ENCODE peak calls at places on chromosomes 5 and 9, in five cellular contexts. One of them, this sample, is unnamed.
A peak's percentile ranks its signal among the peaks of the same experiment; 100 is the strongest.

GRCh38 chr9:130112244-130113151 is 58.8 kb downstream of the GPR107 start:
- DNase-seq in H9: no peak
- DNase-seq in neuronal stem cell: no peak
- DNase-seq in IMR-90: peak; percentile 27
- DNase-seq in mesendoderm: no peak
- DNase-seq in this sample: no peak

GRCh38 chr5:173327948-173328895 is at the start of gene STC2:
- DNase-seq in H9: peak; percentile 98
- DNase-seq in neuronal stem cell: peak; percentile 85
- DNase-seq in IMR-90: peak; percentile 94
- DNase-seq in mesendoderm: peak; percentile 99
- DNase-seq in this sample: peak; percentile 93

GRCh38 chr9:97567894-97568202 is 65.3 kb downstream of the TSTD2 start:
- DNase-seq in H9: peak; percentile 11
- DNase-seq in neuronal stem cell: no peak
- DNase-seq in IMR-90: no peak
- DNase-seq in mesendoderm: peak; percentile 26
- DNase-seq in this sample: peak; percentile 3

GRCh38 chr5:135185461-135186075 is 151.5 kb upstream of the PITX1 start:
- DNase-seq in H9: no peak
- DNase-seq in neuronal stem cell: no peak
- DNase-seq in IMR-90: peak; percentile 65
- DNase-seq in mesendoderm: peak; percentile 32
- DNase-seq in this sample: no peak

GRCh38 chr5:77935516-77936364 is 159.6 kb upstream of the TBCA start:
- DNase-seq in H9: no peak
- DNase-seq in neuronal stem cell: no peak
- DNase-seq in IMR-90: no peak
- DNase-seq in mesendoderm: no peak
- DNase-seq in this sample: no peak

GRCh38 chr9:121278535-121279169 is 10.7 kb downstream of the GSN start:
- DNase-seq in H9: peak; percentile 56
- DNase-seq in neuronal stem cell: no peak
- DNase-seq in IMR-90: peak; percentile 99
- DNase-seq in mesendoderm: peak; percentile 73
- DNase-seq in this sample: no peak

GRCh38 chr5:55432549-55432948 is 102.2 kb downstream of the PLPP1 start:
- DNase-seq in H9: no peak
- DNase-seq in neuronal stem cell: no peak
- DNase-seq in IMR-90: no peak
- DNase-seq in mesendoderm: no peak
- DNase-seq in this sample: no peak

GRCh38 chr5:175443514-175444059 is 395 bp downstream of the DRD1 start:
- DNase-seq in H9: no peak
- DNase-seq in neuronal stem cell: no peak
- DNase-seq in IMR-90: no peak
- DNase-seq in mesendoderm: peak; percentile 31
- DNase-seq in this sample: no peak

GRCh38 chr5:93164690-93165089 is 416.3 kb downstream of the NR2F1-AS1 start:
- DNase-seq in H9: no peak
- DNase-seq in neuronal stem cell: no peak
- DNase-seq in IMR-90: peak; percentile 75
- DNase-seq in mesendoderm: peak; percentile 48
- DNase-seq in this sample: no peak

GRCh38 chr9:36862206-36863145 is 171.6 kb downstream of the PAX5 start:
- DNase-seq in H9: peak; percentile 77
- DNase-seq in neuronal stem cell: no peak
- DNase-seq in IMR-90: peak; percentile 35
- DNase-seq in mesendoderm: peak; percentile 65
- DNase-seq in this sample: no peak

GRCh38 chr9:20447291-20447690 is 175.0 kb downstream of the MLLT3 start:
- DNase-seq in H9: no peak
- DNase-seq in neuronal stem cell: no peak
- DNase-seq in IMR-90: no peak
- DNase-seq in mesendoderm: no peak
- DNase-seq in this sample: no peak

GRCh38 chr9:7216004-7216821 is 458.4 kb downstream of the KDM4C start:
- DNase-seq in H9: no peak
- DNase-seq in neuronal stem cell: no peak
- DNase-seq in IMR-90: peak; percentile 7
- DNase-seq in mesendoderm: peak; percentile 21
- DNase-seq in this sample: no peak

DNA sequence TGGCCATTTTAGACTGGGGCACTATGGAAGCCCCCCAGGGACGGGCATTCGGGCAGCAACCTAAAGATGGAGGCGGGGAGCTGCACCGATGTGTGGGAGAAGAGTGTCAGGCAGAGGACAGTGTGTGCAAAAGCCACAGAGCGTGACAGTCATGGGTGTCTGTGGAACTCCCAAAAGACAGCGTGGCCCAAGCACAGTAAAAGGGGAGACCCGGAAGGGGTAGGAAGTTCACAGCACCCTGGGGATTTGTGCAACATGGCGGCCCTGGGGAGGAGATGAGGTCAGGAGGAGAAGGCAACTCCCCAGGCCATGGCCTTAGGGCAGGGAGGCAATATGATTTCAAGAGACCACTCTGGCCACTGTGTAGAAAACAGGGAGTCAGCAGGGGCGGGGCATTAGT is 38.9 kb upstream of the FGF1 start:
- DNase-seq in H9: peak; percentile 15
- DNase-seq in neuronal stem cell: no peak
- DNase-seq in IMR-90: no peak
- DNase-seq in mesendoderm: no peak
- DNase-seq in this sample: no peak
- H2AK5ac ChIP-seq in H9: no peak overlapping the region
- H2AK5ac ChIP-seq in neuronal stem cell: peak overlapping the region; percentile 41
- H2AK5ac ChIP-seq in IMR-90: peak overlapping the region; percentile 92
- H2AK5ac ChIP-seq in mesendoderm: no peak overlapping the region
- H2AK5ac ChIP-seq in this sample: no peak overlapping the region

GRCh38 chr5:1502737-1503120 is 21.0 kb downstream of the LPCAT1 start:
- DNase-seq in H9: no peak
- DNase-seq in neuronal stem cell: no peak
- DNase-seq in IMR-90: no peak
- DNase-seq in mesendoderm: no peak
- DNase-seq in this sample: no peak

GRCh38 chr5:1500411-1501091 is 23.2 kb downstream of the LPCAT1 start:
- DNase-seq in H9: no peak
- DNase-seq in neuronal stem cell: no peak
- DNase-seq in IMR-90: no peak
- DNase-seq in mesendoderm: no peak
- DNase-seq in this sample: no peak

GRCh38 chr5:1503301-1504243 is 20.2 kb downstream of the LPCAT1 start:
- DNase-seq in H9: no peak
- DNase-seq in neuronal stem cell: no peak
- DNase-seq in IMR-90: peak; percentile 28
- DNase-seq in mesendoderm: no peak
- DNase-seq in this sample: no peak

GRCh38 chr5:1501372-1502045 is 22.3 kb downstream of the LPCAT1 start:
- DNase-seq in H9: no peak
- DNase-seq in neuronal stem cell: no peak
- DNase-seq in IMR-90: no peak
- DNase-seq in mesendoderm: no peak
- DNase-seq in this sample: no peak

DNA sequence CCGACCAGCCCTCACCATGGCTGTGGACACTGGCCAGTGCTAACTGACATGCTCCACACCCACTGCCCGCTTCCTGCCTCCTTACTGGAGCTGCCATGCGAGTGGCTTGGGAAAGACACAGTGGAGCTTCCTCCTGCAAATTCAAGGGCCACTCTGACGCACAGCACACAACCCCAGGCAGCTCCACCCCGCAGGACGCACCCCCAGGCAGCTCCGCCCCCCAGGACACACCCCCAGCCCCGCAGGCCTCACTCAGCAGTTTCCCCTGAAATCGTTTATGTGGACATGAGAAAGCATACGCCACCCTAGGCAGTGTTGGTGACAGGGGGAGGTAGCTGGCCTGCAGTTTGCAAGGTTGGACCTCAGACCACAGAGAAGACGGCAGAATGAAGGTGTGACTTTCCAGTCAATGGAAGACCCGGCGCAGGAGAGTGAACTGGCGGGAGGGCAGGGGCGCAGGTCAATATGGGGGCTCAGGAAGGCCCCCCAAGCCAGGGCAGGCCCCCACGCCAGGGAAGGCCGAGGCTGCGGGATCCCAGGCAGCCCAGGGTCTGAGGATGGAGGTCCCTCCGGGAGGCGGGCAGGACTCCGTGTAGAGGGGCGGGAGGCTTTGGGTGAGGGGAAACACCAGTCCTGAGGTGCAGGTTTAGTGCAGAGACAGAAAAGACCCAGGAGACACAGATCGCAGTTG is 21.6 kb downstream of the LPCAT1 start:
- DNase-seq in H9: no peak
- DNase-seq in neuronal stem cell: no peak
- DNase-seq in IMR-90: no peak
- DNase-seq in mesendoderm: peak; percentile 63
- DNase-seq in this sample: no peak
- H3K4ac ChIP-seq in H9: no peak overlapping the region
- H3K4ac ChIP-seq in neuronal stem cell: no peak overlapping the region
- H3K4ac ChIP-seq in IMR-90: no peak overlapping the region
- H3K4ac ChIP-seq in mesendoderm: no peak overlapping the region
- H3K4ac ChIP-seq in this sample: no peak overlapping the region

GRCh38 chr9:35510745-35511428 is 21.0 kb downstream of the RUSC2 start:
- DNase-seq in H9: no peak
- DNase-seq in neuronal stem cell: no peak
- DNase-seq in IMR-90: peak; percentile 96
- DNase-seq in mesendoderm: peak; percentile 69
- DNase-seq in this sample: no peak

GRCh38 chr9:35515766-35516165 is 25.9 kb downstream of the RUSC2 start:
- DNase-seq in H9: no peak
- DNase-seq in neuronal stem cell: no peak
- DNase-seq in IMR-90: no peak
- DNase-seq in mesendoderm: peak; percentile 39
- DNase-seq in this sample: no peak

GRCh38 chr9:35510366-35510744 is 20.4 kb downstream of the RUSC2 start:
- DNase-seq in H9: no peak
- DNase-seq in neuronal stem cell: no peak
- DNase-seq in IMR-90: no peak
- DNase-seq in mesendoderm: no peak
- DNase-seq in this sample: no peak

GRCh38 chr9:35508069-35508468 is 18.2 kb downstream of the RUSC2 start:
- DNase-seq in H9: no peak
- DNase-seq in neuronal stem cell: no peak
- DNase-seq in IMR-90: peak; percentile 76
- DNase-seq in mesendoderm: no peak
- DNase-seq in this sample: no peak

DNA sequence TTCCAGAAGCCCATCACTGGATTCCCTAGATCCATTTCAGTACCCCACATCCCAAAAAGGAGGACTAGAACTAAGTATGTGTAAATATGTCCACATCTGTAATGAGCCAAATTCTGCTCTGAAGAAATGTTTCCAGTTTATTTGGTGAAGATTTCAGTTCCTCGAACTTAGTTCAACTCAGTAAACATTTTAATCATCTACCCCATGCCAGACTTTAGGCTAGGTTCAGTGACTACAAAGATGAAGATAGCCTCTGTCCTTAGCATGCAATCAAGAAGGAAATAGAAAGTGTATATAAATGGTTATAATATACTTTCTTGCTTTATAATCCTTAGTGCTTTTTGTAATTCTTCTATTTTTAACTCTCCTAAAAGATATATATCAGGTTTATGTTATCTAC is 21.5 kb downstream of the RUSC2 start:
- DNase-seq in H9: no peak
- DNase-seq in neuronal stem cell: no peak
- DNase-seq in IMR-90: no peak
- DNase-seq in mesendoderm: no peak
- DNase-seq in this sample: no peak
- H2AK5ac ChIP-seq in H9: no peak overlapping the region
- H2AK5ac ChIP-seq in neuronal stem cell: no peak overlapping the region
- H2AK5ac ChIP-seq in IMR-90: peak overlapping the region; percentile 59
- H2AK5ac ChIP-seq in mesendoderm: no peak overlapping the region
- H2AK5ac ChIP-seq in this sample: no peak overlapping the region

DNA sequence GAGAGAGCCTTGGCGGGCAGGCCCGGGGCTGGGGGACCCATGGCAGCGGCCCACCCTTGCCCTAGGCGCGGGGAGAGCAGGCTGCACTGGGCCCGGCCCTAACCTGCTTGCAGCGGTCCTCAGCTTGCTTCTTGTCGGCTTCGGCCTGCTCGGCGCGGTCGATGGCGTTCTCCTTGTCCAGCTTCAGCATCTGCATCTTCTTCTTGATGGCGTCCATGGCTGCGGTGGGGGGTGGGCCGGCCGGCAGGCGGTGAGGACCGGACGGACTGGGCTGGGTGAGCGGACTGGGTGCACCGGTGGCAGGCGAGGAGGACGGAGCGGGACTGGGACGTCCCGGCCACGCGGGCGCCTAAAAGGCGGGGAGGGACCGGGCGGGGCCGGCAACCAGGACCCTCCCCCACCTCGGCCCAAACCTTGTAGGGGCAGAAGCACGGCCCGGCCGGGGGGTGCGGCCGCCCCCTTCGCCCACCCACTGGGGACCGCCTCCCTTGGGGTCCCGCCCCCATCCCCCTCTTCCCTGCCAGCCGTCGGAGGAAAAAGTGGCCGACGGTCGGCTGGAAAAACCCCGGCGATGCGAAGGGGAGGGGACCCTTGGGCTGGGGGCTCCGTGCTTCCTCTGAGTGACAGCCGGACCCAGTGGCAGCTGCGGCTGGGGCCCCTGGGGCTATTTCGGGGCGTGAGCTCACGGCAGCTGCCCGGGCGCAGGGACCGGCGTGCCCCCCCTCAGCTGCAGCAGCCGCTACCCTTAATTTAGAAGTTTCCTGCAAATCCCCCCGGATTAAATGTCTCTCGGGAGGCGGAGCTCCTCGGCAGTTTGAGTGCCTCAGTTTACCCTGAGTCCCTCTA is at the start of gene TPM2:
- DNase-seq in H9: peak; percentile 87
- DNase-seq in neuronal stem cell: peak; percentile 58
- DNase-seq in IMR-90: peak; percentile 90
- DNase-seq in mesendoderm: peak; percentile 94
- DNase-seq in this sample: peak; percentile 84
- H3K4ac ChIP-seq in H9: no peak within 1 kb of the TSS
- H3K4ac ChIP-seq in neuronal stem cell: peak within 1 kb of the TSS; percentile 100
- H3K4ac ChIP-seq in IMR-90: peak within 1 kb of the TSS; percentile 99
- H3K4ac ChIP-seq in mesendoderm: peak within 1 kb of the TSS; percentile 64
- H3K4ac ChIP-seq in this sample: peak within 1 kb of the TSS; percentile 88

GRCh38 chr9:99463144-99463543 is 241.1 kb downstream of the SEC61B start:
- DNase-seq in H9: no peak
- DNase-seq in neuronal stem cell: no peak
- DNase-seq in IMR-90: no peak
- DNase-seq in mesendoderm: no peak
- DNase-seq in this sample: no peak

GRCh38 chr9:99466787-99467186 is 244.7 kb downstream of the SEC61B start:
- DNase-seq in H9: no peak
- DNase-seq in neuronal stem cell: no peak
- DNase-seq in IMR-90: no peak
- DNase-seq in mesendoderm: no peak
- DNase-seq in this sample: no peak

GRCh38 chr9:99466104-99466503 is 244.0 kb downstream of the SEC61B start:
- DNase-seq in H9: no peak
- DNase-seq in neuronal stem cell: no peak
- DNase-seq in IMR-90: no peak
- DNase-seq in mesendoderm: peak; percentile 41
- DNase-seq in this sample: no peak

GRCh38 chr9:99464568-99464967 is 242.5 kb downstream of the SEC61B start:
- DNase-seq in H9: no peak
- DNase-seq in neuronal stem cell: no peak
- DNase-seq in IMR-90: no peak
- DNase-seq in mesendoderm: no peak
- DNase-seq in this sample: no peak

GRCh38 chr9:99465231-99465891 is 243.3 kb downstream of the SEC61B start:
- DNase-seq in H9: no peak
- DNase-seq in neuronal stem cell: no peak
- DNase-seq in IMR-90: no peak
- DNase-seq in mesendoderm: no peak
- DNase-seq in this sample: no peak
- H2AK5ac ChIP-seq in H9: no peak overlapping the region
- H2AK5ac ChIP-seq in neuronal stem cell: no peak overlapping the region
- H2AK5ac ChIP-seq in IMR-90: no peak overlapping the region
- H2AK5ac ChIP-seq in mesendoderm: no peak overlapping the region
- H2AK5ac ChIP-seq in this sample: no peak overlapping the region